ENCODE peak calls at places on chromosomes 6 and 20, in seven cellular contexts. One of them, this sample, is unnamed.

GRCh38 chr20:19875746-19876145 is 117.7 kb downstream of the RIN2 start:
- DNase-seq in lower leg skin: no peak
- DNase-seq in A549: no peak
- DNase-seq in endothelial cell of umbilical vein: no peak
- DNase-seq in tibial artery: no peak
- DNase-seq in WERI-Rb-1: no peak
- DNase-seq in pancreas: no peak
- DNase-seq in this sample: no peak

GRCh38 chr6:111849298-111849697 is 24.0 kb downstream of the FYN start:
- DNase-seq in lower leg skin: no peak
- DNase-seq in A549: no peak
- DNase-seq in endothelial cell of umbilical vein: no peak
- DNase-seq in tibial artery: no peak
- DNase-seq in WERI-Rb-1: no peak
- DNase-seq in pancreas: no peak
- DNase-seq in this sample: no peak

GRCh38 chr6:92495246-92495645 is 924.1 kb downstream of the EPHA7 start:
- DNase-seq in lower leg skin: no peak
- DNase-seq in A549: peak; percentile 1
- DNase-seq in endothelial cell of umbilical vein: no peak
- DNase-seq in tibial artery: no peak
- DNase-seq in WERI-Rb-1: no peak
- DNase-seq in pancreas: no peak
- DNase-seq in this sample: no peak

GRCh38 chr6:24408719-24409410 is 6.1 kb downstream of the MRS2 start:
- DNase-seq in lower leg skin: no peak
- DNase-seq in A549: no peak
- DNase-seq in endothelial cell of umbilical vein: no peak
- DNase-seq in tibial artery: no peak
- DNase-seq in WERI-Rb-1: no peak
- DNase-seq in pancreas: no peak
- DNase-seq in this sample: no peak

GRCh38 chr6:30159988-30160387 is 1.0 kb downstream of the TRIM10 start:
- DNase-seq in lower leg skin: no peak
- DNase-seq in A549: no peak
- DNase-seq in endothelial cell of umbilical vein: no peak
- DNase-seq in tibial artery: no peak
- DNase-seq in WERI-Rb-1: no peak
- DNase-seq in pancreas: no peak
- DNase-seq in this sample: no peak

GRCh38 chr6:128394171-128394570 is 126.2 kb downstream of the PTPRK start:
- DNase-seq in lower leg skin: no peak
- DNase-seq in A549: no peak
- DNase-seq in endothelial cell of umbilical vein: no peak
- DNase-seq in tibial artery: no peak
- DNase-seq in WERI-Rb-1: no peak
- DNase-seq in pancreas: no peak
- DNase-seq in this sample: no peak

GRCh38 chr6:26311385-26312095 is 53.5 kb upstream of the BTN3A2 start:
- DNase-seq in lower leg skin: peak; percentile 53
- DNase-seq in A549: peak; percentile 82
- DNase-seq in endothelial cell of umbilical vein: peak; percentile 81
- DNase-seq in tibial artery: no peak
- DNase-seq in WERI-Rb-1: peak; percentile 52
- DNase-seq in pancreas: peak; percentile 63
- DNase-seq in this sample: peak; percentile 58

GRCh38 chr6:498795-499231 is 107.3 kb downstream of the IRF4 start:
- DNase-seq in lower leg skin: no peak
- DNase-seq in A549: no peak
- DNase-seq in endothelial cell of umbilical vein: no peak
- DNase-seq in tibial artery: no peak
- DNase-seq in WERI-Rb-1: no peak
- DNase-seq in pancreas: no peak
- DNase-seq in this sample: no peak

GRCh38 chr6:43817192-43817591 is 47.2 kb downstream of the VEGFA start:
- DNase-seq in lower leg skin: no peak
- DNase-seq in A549: peak; percentile 62
- DNase-seq in endothelial cell of umbilical vein: no peak
- DNase-seq in tibial artery: no peak
- DNase-seq in WERI-Rb-1: peak; percentile 76
- DNase-seq in pancreas: no peak
- DNase-seq in this sample: peak; percentile 72

GRCh38 chr20:19926581-19926980 is 90.6 kb upstream of the NAA20 start:
- DNase-seq in lower leg skin: no peak
- DNase-seq in A549: no peak
- DNase-seq in endothelial cell of umbilical vein: no peak
- DNase-seq in tibial artery: no peak
- DNase-seq in WERI-Rb-1: no peak
- DNase-seq in pancreas: no peak
- DNase-seq in this sample: no peak

GRCh38 chr6:36383608-36384007 is 3.9 kb downstream of the ETV7 start:
- DNase-seq in lower leg skin: no peak
- DNase-seq in A549: peak; percentile 34
- DNase-seq in endothelial cell of umbilical vein: no peak
- DNase-seq in tibial artery: no peak
- DNase-seq in WERI-Rb-1: no peak
- DNase-seq in pancreas: no peak
- DNase-seq in this sample: no peak

GRCh38 chr6:106609699-106610098 is 19.6 kb downstream of the RTN4IP1 start:
- DNase-seq in lower leg skin: no peak
- DNase-seq in A549: peak; percentile 36
- DNase-seq in endothelial cell of umbilical vein: no peak
- DNase-seq in tibial artery: no peak
- DNase-seq in WERI-Rb-1: peak; percentile 59
- DNase-seq in pancreas: peak; percentile 50
- DNase-seq in this sample: peak; percentile 46

GRCh38 chr6:79947191-79948173 is at the start of gene ELOVL4:
- DNase-seq in lower leg skin: peak; percentile 35
- DNase-seq in A549: peak; percentile 57
- DNase-seq in endothelial cell of umbilical vein: peak; percentile 62
- DNase-seq in tibial artery: peak; percentile 49
- DNase-seq in WERI-Rb-1: peak; percentile 95
- DNase-seq in pancreas: peak; percentile 26
- DNase-seq in this sample: peak; percentile 90

GRCh38 chr6:31597006-31597405 is 4.2 kb upstream of the NCR3 start:
- DNase-seq in lower leg skin: no peak
- DNase-seq in A549: peak; percentile 39
- DNase-seq in endothelial cell of umbilical vein: peak; percentile 67
- DNase-seq in tibial artery: no peak
- DNase-seq in WERI-Rb-1: peak; percentile 50
- DNase-seq in pancreas: no peak
- DNase-seq in this sample: peak; percentile 33

GRCh38 chr6:167650730-167651129 is 176.0 kb upstream of the AFDN start:
- DNase-seq in lower leg skin: no peak
- DNase-seq in A549: no peak
- DNase-seq in endothelial cell of umbilical vein: no peak
- DNase-seq in tibial artery: no peak
- DNase-seq in WERI-Rb-1: no peak
- DNase-seq in pancreas: no peak
- DNase-seq in this sample: no peak

GRCh38 chr6:116096979-116097816 is 3.5 kb upstream of the NT5DC1 start:
- DNase-seq in lower leg skin: no peak
- DNase-seq in A549: no peak
- DNase-seq in endothelial cell of umbilical vein: no peak
- DNase-seq in tibial artery: no peak
- DNase-seq in WERI-Rb-1: no peak
- DNase-seq in pancreas: no peak
- DNase-seq in this sample: no peak

GRCh38 chr20:61899971-61900370 is 165.7 kb downstream of the TAF4 start:
- DNase-seq in lower leg skin: no peak
- DNase-seq in A549: no peak
- DNase-seq in endothelial cell of umbilical vein: no peak
- DNase-seq in tibial artery: no peak
- DNase-seq in WERI-Rb-1: no peak
- DNase-seq in pancreas: no peak
- DNase-seq in this sample: no peak

GRCh38 chr20:57610261-57610952 is 9.8 kb downstream of the ZBP1 start:
- DNase-seq in lower leg skin: no peak
- DNase-seq in A549: no peak
- DNase-seq in endothelial cell of umbilical vein: no peak
- DNase-seq in tibial artery: no peak
- DNase-seq in WERI-Rb-1: no peak
- DNase-seq in pancreas: no peak
- DNase-seq in this sample: peak; percentile 18

GRCh38 chr20:57609842-57610167 is 10.4 kb downstream of the ZBP1 start:
- DNase-seq in lower leg skin: no peak
- DNase-seq in A549: no peak
- DNase-seq in endothelial cell of umbilical vein: no peak
- DNase-seq in tibial artery: no peak
- DNase-seq in WERI-Rb-1: no peak
- DNase-seq in pancreas: no peak
- DNase-seq in this sample: no peak

GRCh38 chr20:57611605-57612311 is 8.5 kb downstream of the ZBP1 start:
- DNase-seq in lower leg skin: no peak
- DNase-seq in A549: no peak
- DNase-seq in endothelial cell of umbilical vein: no peak
- DNase-seq in tibial artery: no peak
- DNase-seq in WERI-Rb-1: no peak
- DNase-seq in pancreas: peak; percentile 23
- DNase-seq in this sample: peak; percentile 1

GRCh38 chr20:57608516-57608915 is 11.7 kb downstream of the ZBP1 start:
- DNase-seq in lower leg skin: no peak
- DNase-seq in A549: no peak
- DNase-seq in endothelial cell of umbilical vein: no peak
- DNase-seq in tibial artery: no peak
- DNase-seq in WERI-Rb-1: no peak
- DNase-seq in pancreas: no peak
- DNase-seq in this sample: no peak

DNA sequence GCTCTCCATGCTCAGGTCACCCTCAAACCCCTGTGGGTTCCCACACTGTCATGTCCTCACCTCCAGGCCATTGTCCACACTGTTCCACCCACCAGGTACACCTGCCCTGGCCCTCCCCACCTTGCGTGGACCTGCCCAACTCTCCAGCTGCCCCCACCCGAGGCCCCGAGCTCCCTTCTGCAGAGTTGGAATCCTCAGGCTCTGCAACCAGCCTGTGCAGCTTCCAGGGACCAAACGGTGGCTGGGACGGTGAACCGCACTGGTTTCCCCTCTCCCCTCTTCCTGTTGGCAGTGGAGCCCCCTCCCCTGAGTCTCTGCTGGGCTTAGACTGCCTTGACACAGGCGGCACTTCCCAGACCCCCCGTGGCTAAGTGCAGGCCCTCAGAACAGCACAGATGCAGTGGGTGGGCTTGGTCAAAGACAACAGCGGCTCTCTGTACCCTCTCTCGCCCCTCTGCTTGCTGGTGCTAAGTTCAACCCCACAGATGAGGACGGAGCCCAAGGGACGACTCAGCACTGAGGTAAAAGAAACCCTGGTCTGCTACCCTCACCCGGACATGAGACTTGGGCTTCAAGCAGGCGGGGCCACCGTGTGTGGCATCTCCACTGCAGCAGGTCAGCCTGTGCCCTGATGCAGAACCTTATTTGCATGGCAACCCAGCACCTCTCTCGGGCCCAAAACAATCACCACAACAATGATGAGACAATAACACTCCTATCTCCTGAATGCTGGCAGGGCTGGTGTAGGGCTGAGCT is 11.0 kb downstream of the ZBP1 start:
- DNase-seq in lower leg skin: no peak
- DNase-seq in A549: no peak
- DNase-seq in endothelial cell of umbilical vein: no peak
- DNase-seq in tibial artery: no peak
- DNase-seq in WERI-Rb-1: no peak
- DNase-seq in pancreas: no peak
- DNase-seq in this sample: no peak
- H3K4me3 ChIP-seq in lower leg skin: no peak overlapping the region
- H3K4me3 ChIP-seq in A549: no peak overlapping the region
- H3K4me3 ChIP-seq in endothelial cell of umbilical vein: no peak overlapping the region
- H3K4me3 ChIP-seq in tibial artery: no peak overlapping the region
- H3K4me3 ChIP-seq in WERI-Rb-1: no peak overlapping the region
- H3K4me3 ChIP-seq in pancreas: no peak overlapping the region
- H3K4me3 ChIP-seq in this sample: no peak overlapping the region

GRCh38 chr6:110530671-110531070 is 54.3 kb upstream of the SLC22A16 start:
- DNase-seq in lower leg skin: no peak
- DNase-seq in A549: no peak
- DNase-seq in endothelial cell of umbilical vein: no peak
- DNase-seq in tibial artery: no peak
- DNase-seq in WERI-Rb-1: no peak
- DNase-seq in pancreas: no peak
- DNase-seq in this sample: no peak

GRCh38 chr6:110532401-110532800 is 56.0 kb upstream of the SLC22A16 start:
- DNase-seq in lower leg skin: no peak
- DNase-seq in A549: no peak
- DNase-seq in endothelial cell of umbilical vein: no peak
- DNase-seq in tibial artery: no peak
- DNase-seq in WERI-Rb-1: no peak
- DNase-seq in pancreas: no peak
- DNase-seq in this sample: no peak

GRCh38 chr6:110537208-110538123 is 61.1 kb upstream of the SLC22A16 start:
- DNase-seq in lower leg skin: no peak
- DNase-seq in A549: peak; percentile 70
- DNase-seq in endothelial cell of umbilical vein: peak; percentile 97
- DNase-seq in tibial artery: no peak
- DNase-seq in WERI-Rb-1: no peak
- DNase-seq in pancreas: no peak
- DNase-seq in this sample: no peak

GRCh38 chr6:110538416-110539060 is 62.1 kb upstream of the SLC22A16 start:
- DNase-seq in lower leg skin: no peak
- DNase-seq in A549: no peak
- DNase-seq in endothelial cell of umbilical vein: no peak
- DNase-seq in tibial artery: no peak
- DNase-seq in WERI-Rb-1: no peak
- DNase-seq in pancreas: no peak
- DNase-seq in this sample: no peak

DNA sequence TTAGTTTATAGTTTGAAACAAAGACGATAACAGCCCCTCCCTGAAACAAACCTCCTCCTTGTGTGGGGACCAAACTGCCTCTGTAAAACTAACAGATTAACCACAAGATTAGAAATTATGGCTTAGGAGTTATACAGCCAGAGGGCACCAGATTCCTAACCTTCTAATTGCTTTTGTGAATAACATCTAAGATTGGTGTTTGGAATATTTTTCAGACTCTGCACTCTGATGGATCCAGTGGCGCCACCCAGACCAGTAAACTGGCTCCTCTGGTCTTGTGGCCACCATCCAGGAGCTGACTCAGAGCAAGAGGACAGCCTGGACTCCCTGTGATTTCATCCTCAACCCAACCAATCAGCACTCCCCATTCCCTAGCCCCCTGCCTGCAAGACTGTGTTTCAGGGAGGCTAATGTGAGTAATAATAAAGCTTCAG is 58.3 kb upstream of the SLC22A16 start:
- DNase-seq in lower leg skin: no peak
- DNase-seq in A549: no peak
- DNase-seq in endothelial cell of umbilical vein: no peak
- DNase-seq in tibial artery: peak; percentile 23
- DNase-seq in WERI-Rb-1: no peak
- DNase-seq in pancreas: no peak
- DNase-seq in this sample: peak; percentile 36
- TF ChIP-seq CTCF in lower leg skin: no peak
- TF ChIP-seq CTCF in A549: no peak
- TF ChIP-seq CTCF in endothelial cell of umbilical vein: no peak
- TF ChIP-seq CTCF in tibial artery: no peak
- TF ChIP-seq CTCF in WERI-Rb-1: no peak
- TF ChIP-seq CTCF in pancreas: no peak
- TF ChIP-seq CTCF in this sample: no peak

GRCh38 chr20:3778976-3779375 is 2.3 kb downstream of the SPEF1 start:
- DNase-seq in lower leg skin: no peak
- DNase-seq in A549: no peak
- DNase-seq in endothelial cell of umbilical vein: no peak
- DNase-seq in tibial artery: no peak
- DNase-seq in WERI-Rb-1: no peak
- DNase-seq in pancreas: no peak
- DNase-seq in this sample: no peak
- H3K4me3 ChIP-seq in lower leg skin: no peak overlapping the region
- H3K4me3 ChIP-seq in A549: no peak overlapping the region
- H3K4me3 ChIP-seq in endothelial cell of umbilical vein: no peak overlapping the region
- H3K4me3 ChIP-seq in tibial artery: no peak overlapping the region
- H3K4me3 ChIP-seq in WERI-Rb-1: no peak overlapping the region
- H3K4me3 ChIP-seq in pancreas: no peak overlapping the region
- H3K4me3 ChIP-seq in this sample: no peak overlapping the region

GRCh38 chr6:157461000-157461915 is 80.3 kb downstream of the ZDHHC14 start:
- DNase-seq in lower leg skin: no peak
- DNase-seq in A549: no peak
- DNase-seq in endothelial cell of umbilical vein: peak; percentile 84
- DNase-seq in tibial artery: no peak
- DNase-seq in WERI-Rb-1: peak; percentile 47
- DNase-seq in pancreas: peak; percentile 69
- DNase-seq in this sample: no peak
- TF ChIP-seq CTCF in lower leg skin: no peak
- TF ChIP-seq CTCF in A549: no peak
- TF ChIP-seq CTCF in endothelial cell of umbilical vein: peak; percentile 31
- TF ChIP-seq CTCF in tibial artery: no peak
- TF ChIP-seq CTCF in WERI-Rb-1: peak; percentile 69
- TF ChIP-seq CTCF in pancreas: no peak
- TF ChIP-seq CTCF in this sample: no peak